ENCODE peak calls at places on chromosomes 5 and 9, in six cellular contexts. One of them, this sample, is unnamed.

GRCh38 chr9:77018058-77019009 is 1.1 kb upstream of the FOXB2 start:
- DNase-seq in astrocyte of the spinal cord: no peak
- DNase-seq in progenitor cell of endocrine pancreas: no peak
- DNase-seq in foreskin fibroblast: no peak
- DNase-seq in mucosa of descending colon: no peak
- DNase-seq in nephron progenitor cell: peak
- DNase-seq in this sample: no peak

GRCh38 chr9:6197330-6197729 is 18.3 kb upstream of the IL33 start:
- DNase-seq in astrocyte of the spinal cord: no peak
- DNase-seq in progenitor cell of endocrine pancreas: no peak
- DNase-seq in foreskin fibroblast: no peak
- DNase-seq in mucosa of descending colon: peak
- DNase-seq in nephron progenitor cell: no peak
- DNase-seq in this sample: no peak

GRCh38 chr5:9765421-9765820 is 135.3 kb upstream of the TAS2R1 start:
- DNase-seq in astrocyte of the spinal cord: no peak
- DNase-seq in progenitor cell of endocrine pancreas: no peak
- DNase-seq in foreskin fibroblast: peak
- DNase-seq in mucosa of descending colon: no peak
- DNase-seq in nephron progenitor cell: no peak
- DNase-seq in this sample: no peak

GRCh38 chr5:157915638-157916037 is 56.7 kb upstream of the CLINT1 start:
- DNase-seq in astrocyte of the spinal cord: peak
- DNase-seq in progenitor cell of endocrine pancreas: no peak
- DNase-seq in foreskin fibroblast: no peak
- DNase-seq in mucosa of descending colon: peak
- DNase-seq in nephron progenitor cell: no peak
- DNase-seq in this sample: peak

GRCh38 chr5:134084570-134084969 is 29.9 kb upstream of the TCF7 start:
- DNase-seq in astrocyte of the spinal cord: no peak
- DNase-seq in progenitor cell of endocrine pancreas: no peak
- DNase-seq in foreskin fibroblast: no peak
- DNase-seq in mucosa of descending colon: no peak
- DNase-seq in nephron progenitor cell: no peak
- DNase-seq in this sample: no peak

GRCh38 chr5:83417884-83418283 is 53.7 kb upstream of the VCAN start:
- DNase-seq in astrocyte of the spinal cord: no peak
- DNase-seq in progenitor cell of endocrine pancreas: no peak
- DNase-seq in foreskin fibroblast: no peak
- DNase-seq in mucosa of descending colon: no peak
- DNase-seq in nephron progenitor cell: no peak
- DNase-seq in this sample: no peak

GRCh38 chr9:36991516-36992134 is 42.4 kb downstream of the PAX5 start:
- DNase-seq in astrocyte of the spinal cord: peak
- DNase-seq in progenitor cell of endocrine pancreas: no peak
- DNase-seq in foreskin fibroblast: no peak
- DNase-seq in mucosa of descending colon: peak
- DNase-seq in nephron progenitor cell: peak
- DNase-seq in this sample: no peak

GRCh38 chr9:127458921-127459320 is 7.6 kb downstream of the LRSAM1 start:
- DNase-seq in astrocyte of the spinal cord: no peak
- DNase-seq in progenitor cell of endocrine pancreas: no peak
- DNase-seq in foreskin fibroblast: no peak
- DNase-seq in mucosa of descending colon: no peak
- DNase-seq in nephron progenitor cell: no peak
- DNase-seq in this sample: no peak

GRCh38 chr5:174337276-174338203 is 292.0 kb downstream of the NSG2 start:
- DNase-seq in astrocyte of the spinal cord: no peak
- DNase-seq in progenitor cell of endocrine pancreas: no peak
- DNase-seq in foreskin fibroblast: no peak
- DNase-seq in mucosa of descending colon: no peak
- DNase-seq in nephron progenitor cell: peak
- DNase-seq in this sample: peak

DNA sequence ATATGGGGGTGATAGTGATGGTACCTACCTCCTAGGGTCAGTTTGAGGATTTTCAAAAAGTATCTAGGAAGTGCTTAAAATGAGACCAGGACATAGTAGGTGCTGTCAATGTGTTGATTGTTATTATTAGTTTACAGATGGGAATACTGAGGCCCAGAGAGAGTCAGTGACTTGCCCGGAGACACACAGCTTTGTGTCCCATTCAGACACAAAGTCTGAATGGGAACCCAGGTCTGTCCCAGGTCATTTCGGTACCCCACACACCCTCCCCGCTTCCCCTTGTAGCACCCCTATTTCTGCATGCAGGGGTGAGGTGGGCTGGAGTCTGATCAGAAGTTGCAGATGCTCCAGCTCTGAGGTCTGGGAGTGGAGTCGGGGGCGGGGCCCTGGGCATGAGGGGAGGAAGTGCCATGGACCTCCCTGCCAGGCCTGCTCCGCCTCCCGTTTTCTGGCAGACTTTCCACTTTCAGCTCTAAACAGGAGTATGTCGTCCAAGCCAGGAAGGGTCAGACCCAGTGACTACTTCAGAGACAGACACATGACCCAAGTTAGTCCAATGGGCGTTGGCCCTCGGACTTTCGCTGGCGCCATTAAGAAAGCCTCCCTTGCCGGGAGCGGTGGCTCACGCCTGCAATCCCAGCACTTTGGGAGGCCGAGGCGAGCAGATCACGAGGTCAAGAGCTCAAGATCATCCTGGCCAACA is 3.2 kb upstream of the DBN1 start:
- DNase-seq in astrocyte of the spinal cord: peak
- DNase-seq in progenitor cell of endocrine pancreas: no peak
- DNase-seq in foreskin fibroblast: no peak
- DNase-seq in mucosa of descending colon: no peak
- DNase-seq in nephron progenitor cell: no peak
- DNase-seq in this sample: no peak
- TF ChIP-seq CTCF in astrocyte of the spinal cord: no peak
- TF ChIP-seq CTCF in progenitor cell of endocrine pancreas: no peak
- TF ChIP-seq CTCF in foreskin fibroblast: no peak
- TF ChIP-seq CTCF in mucosa of descending colon: no peak
- TF ChIP-seq CTCF in nephron progenitor cell: no peak
- TF ChIP-seq CTCF in this sample: no peak

DNA sequence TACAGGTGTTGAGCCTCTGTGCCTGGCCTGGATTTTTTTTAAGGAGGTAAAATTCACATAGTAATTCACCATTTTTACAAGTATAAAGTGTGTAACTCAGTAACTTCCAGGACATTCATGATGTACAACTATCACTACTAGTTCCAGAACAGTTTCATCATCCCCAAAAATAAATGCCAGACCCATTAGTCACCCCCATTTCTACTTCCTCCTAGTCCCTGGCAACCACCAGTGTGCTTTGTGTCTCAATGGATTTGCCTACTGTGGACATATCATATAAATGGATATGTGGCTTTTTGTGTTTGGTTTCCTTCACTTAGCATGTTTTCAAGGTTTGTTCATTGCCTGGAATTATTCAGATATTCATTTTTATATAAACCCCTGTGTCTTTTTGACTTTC is 72.5 kb upstream of the PANK3 start:
- DNase-seq in astrocyte of the spinal cord: peak
- DNase-seq in progenitor cell of endocrine pancreas: no peak
- DNase-seq in foreskin fibroblast: peak
- DNase-seq in mucosa of descending colon: no peak
- DNase-seq in nephron progenitor cell: no peak
- DNase-seq in this sample: no peak
- TF ChIP-seq CTCF in astrocyte of the spinal cord: no peak
- TF ChIP-seq CTCF in progenitor cell of endocrine pancreas: no peak
- TF ChIP-seq CTCF in foreskin fibroblast: no peak
- TF ChIP-seq CTCF in mucosa of descending colon: no peak
- TF ChIP-seq CTCF in nephron progenitor cell: no peak
- TF ChIP-seq CTCF in this sample: no peak

GRCh38 chr9:75482566-75482965 is 394.3 kb downstream of the OSTF1 start:
- DNase-seq in astrocyte of the spinal cord: no peak
- DNase-seq in progenitor cell of endocrine pancreas: no peak
- DNase-seq in foreskin fibroblast: no peak
- DNase-seq in mucosa of descending colon: no peak
- DNase-seq in nephron progenitor cell: no peak
- DNase-seq in this sample: no peak
- TF ChIP-seq CTCF in astrocyte of the spinal cord: no peak
- TF ChIP-seq CTCF in progenitor cell of endocrine pancreas: no peak
- TF ChIP-seq CTCF in foreskin fibroblast: no peak
- TF ChIP-seq CTCF in mucosa of descending colon: no peak
- TF ChIP-seq CTCF in nephron progenitor cell: no peak
- TF ChIP-seq CTCF in this sample: no peak

DNA sequence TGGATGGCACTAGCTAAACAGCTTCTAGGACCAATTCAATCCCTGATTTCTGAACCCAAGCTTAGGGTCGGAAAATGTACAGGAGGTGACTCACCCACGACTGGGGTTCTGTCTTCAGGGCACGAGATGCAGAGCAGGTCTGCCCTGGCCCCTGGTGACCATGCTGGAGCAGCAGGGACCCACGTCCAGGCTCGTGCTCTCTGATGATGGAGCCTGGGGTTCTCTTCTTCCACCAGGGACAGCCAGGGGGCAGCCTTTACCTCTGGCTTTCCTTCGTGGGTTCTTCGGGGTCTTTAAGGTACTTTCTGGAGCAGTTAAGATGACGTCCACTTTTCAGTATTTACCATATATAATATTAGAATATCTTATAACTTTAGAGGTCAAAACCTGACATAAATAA is 2.1 kb downstream of the CFAP77 start:
- DNase-seq in astrocyte of the spinal cord: no peak
- DNase-seq in progenitor cell of endocrine pancreas: peak
- DNase-seq in foreskin fibroblast: no peak
- DNase-seq in mucosa of descending colon: no peak
- DNase-seq in nephron progenitor cell: peak
- DNase-seq in this sample: no peak
- TF ChIP-seq CTCF in astrocyte of the spinal cord: peak
- TF ChIP-seq CTCF in progenitor cell of endocrine pancreas: peak
- TF ChIP-seq CTCF in foreskin fibroblast: peak
- TF ChIP-seq CTCF in mucosa of descending colon: no peak
- TF ChIP-seq CTCF in nephron progenitor cell: peak
- TF ChIP-seq CTCF in this sample: peak

GRCh38 chr5:117077142-117077541 is 502.5 kb upstream of the SEMA6A start:
- DNase-seq in astrocyte of the spinal cord: no peak
- DNase-seq in progenitor cell of endocrine pancreas: no peak
- DNase-seq in foreskin fibroblast: no peak
- DNase-seq in mucosa of descending colon: no peak
- DNase-seq in nephron progenitor cell: no peak
- DNase-seq in this sample: no peak
- TF ChIP-seq CTCF in astrocyte of the spinal cord: peak
- TF ChIP-seq CTCF in progenitor cell of endocrine pancreas: peak
- TF ChIP-seq CTCF in foreskin fibroblast: peak
- TF ChIP-seq CTCF in mucosa of descending colon: no peak
- TF ChIP-seq CTCF in nephron progenitor cell: peak
- TF ChIP-seq CTCF in this sample: peak